ENCODE peak calls at places on chromosomes 13 and 19, in nine cellular contexts. One of them, this sample, is unnamed.

GRCh38 chr19:39199025-39199424 is 2.3 kb downstream of the NCCRP1 start:
- DNase-seq in psoas muscle: no peak
- DNase-seq in cardiac fibroblast: peak
- DNase-seq in AG10803: peak
- DNase-seq in fibroblast of the aortic adventitia: peak
- DNase-seq in heart right ventricle: no peak
- DNase-seq in breast epithelium: no peak
- DNase-seq in ovary: peak
- DNase-seq in HFFc6: peak
- DNase-seq in this sample: peak

GRCh38 chr13:48738261-48738755 is 84.6 kb downstream of the CYSLTR2 start:
- DNase-seq in psoas muscle: no peak
- DNase-seq in cardiac fibroblast: no peak
- DNase-seq in AG10803: no peak
- DNase-seq in fibroblast of the aortic adventitia: no peak
- DNase-seq in heart right ventricle: no peak
- DNase-seq in breast epithelium: no peak
- DNase-seq in ovary: no peak
- DNase-seq in HFFc6: no peak
- DNase-seq in this sample: no peak

GRCh38 chr19:45800009-45800553 is 7.4 kb upstream of the DMWD start:
- DNase-seq in psoas muscle: no peak
- DNase-seq in cardiac fibroblast: peak
- DNase-seq in AG10803: peak
- DNase-seq in fibroblast of the aortic adventitia: peak
- DNase-seq in heart right ventricle: no peak
- DNase-seq in breast epithelium: no peak
- DNase-seq in ovary: no peak
- DNase-seq in HFFc6: peak
- DNase-seq in this sample: no peak

GRCh38 chr19:37931941-37932655 is 25.1 kb downstream of the SIPA1L3 start:
- DNase-seq in psoas muscle: peak
- DNase-seq in cardiac fibroblast: peak
- DNase-seq in AG10803: peak
- DNase-seq in fibroblast of the aortic adventitia: peak
- DNase-seq in heart right ventricle: peak
- DNase-seq in breast epithelium: peak
- DNase-seq in ovary: peak
- DNase-seq in HFFc6: no peak
- DNase-seq in this sample: peak

GRCh38 chr13:108957369-108958012 is 328.1 kb downstream of the MYO16 start:
- DNase-seq in psoas muscle: no peak
- DNase-seq in cardiac fibroblast: peak
- DNase-seq in AG10803: peak
- DNase-seq in fibroblast of the aortic adventitia: peak
- DNase-seq in heart right ventricle: no peak
- DNase-seq in breast epithelium: no peak
- DNase-seq in ovary: no peak
- DNase-seq in HFFc6: peak
- DNase-seq in this sample: no peak

GRCh38 chr13:79662882-79663281 is 181.9 kb downstream of the NDFIP2 start:
- DNase-seq in psoas muscle: peak
- DNase-seq in cardiac fibroblast: peak
- DNase-seq in AG10803: no peak
- DNase-seq in fibroblast of the aortic adventitia: no peak
- DNase-seq in heart right ventricle: no peak
- DNase-seq in breast epithelium: no peak
- DNase-seq in ovary: no peak
- DNase-seq in HFFc6: no peak
- DNase-seq in this sample: no peak

GRCh38 chr13:36918246-36919060 is 1.6 kb downstream of the SMAD9 start:
- DNase-seq in psoas muscle: no peak
- DNase-seq in cardiac fibroblast: peak
- DNase-seq in AG10803: peak
- DNase-seq in fibroblast of the aortic adventitia: no peak
- DNase-seq in heart right ventricle: no peak
- DNase-seq in breast epithelium: no peak
- DNase-seq in ovary: no peak
- DNase-seq in HFFc6: peak
- DNase-seq in this sample: no peak

GRCh38 chr13:29963086-29963485 is 112.7 kb upstream of the UBL3 start:
- DNase-seq in psoas muscle: no peak
- DNase-seq in cardiac fibroblast: no peak
- DNase-seq in AG10803: no peak
- DNase-seq in fibroblast of the aortic adventitia: no peak
- DNase-seq in heart right ventricle: no peak
- DNase-seq in breast epithelium: no peak
- DNase-seq in ovary: no peak
- DNase-seq in HFFc6: no peak
- DNase-seq in this sample: no peak

GRCh38 chr13:98825659-98826058 is 73.2 kb upstream of the SLC15A1 start:
- DNase-seq in psoas muscle: no peak
- DNase-seq in cardiac fibroblast: peak
- DNase-seq in AG10803: no peak
- DNase-seq in fibroblast of the aortic adventitia: no peak
- DNase-seq in heart right ventricle: no peak
- DNase-seq in breast epithelium: no peak
- DNase-seq in ovary: no peak
- DNase-seq in HFFc6: no peak
- DNase-seq in this sample: no peak

GRCh38 chr13:42946927-42947326 is 45.1 kb downstream of the EPSTI1 start:
- DNase-seq in psoas muscle: no peak
- DNase-seq in cardiac fibroblast: peak
- DNase-seq in AG10803: peak
- DNase-seq in fibroblast of the aortic adventitia: peak
- DNase-seq in heart right ventricle: no peak
- DNase-seq in breast epithelium: no peak
- DNase-seq in ovary: no peak
- DNase-seq in HFFc6: no peak
- DNase-seq in this sample: no peak

GRCh38 chr19:33403221-33403972 is 29.9 kb downstream of the CEBPG start:
- DNase-seq in psoas muscle: peak
- DNase-seq in cardiac fibroblast: no peak
- DNase-seq in AG10803: no peak
- DNase-seq in fibroblast of the aortic adventitia: no peak
- DNase-seq in heart right ventricle: no peak
- DNase-seq in breast epithelium: no peak
- DNase-seq in ovary: no peak
- DNase-seq in HFFc6: no peak
- DNase-seq in this sample: no peak

GRCh38 chr13:42478531-42479156 is 95.3 kb upstream of the TNFSF11 start:
- DNase-seq in psoas muscle: no peak
- DNase-seq in cardiac fibroblast: peak
- DNase-seq in AG10803: no peak
- DNase-seq in fibroblast of the aortic adventitia: peak
- DNase-seq in heart right ventricle: no peak
- DNase-seq in breast epithelium: no peak
- DNase-seq in ovary: no peak
- DNase-seq in HFFc6: peak
- DNase-seq in this sample: no peak

GRCh38 chr19:51295382-51296126 is 15.9 kb upstream of the IGLON5 start:
- DNase-seq in psoas muscle: no peak
- DNase-seq in cardiac fibroblast: no peak
- DNase-seq in AG10803: no peak
- DNase-seq in fibroblast of the aortic adventitia: no peak
- DNase-seq in heart right ventricle: no peak
- DNase-seq in breast epithelium: no peak
- DNase-seq in ovary: no peak
- DNase-seq in HFFc6: no peak
- DNase-seq in this sample: no peak

GRCh38 chr19:51294977-51295375 is 16.5 kb upstream of the IGLON5 start:
- DNase-seq in psoas muscle: no peak
- DNase-seq in cardiac fibroblast: no peak
- DNase-seq in AG10803: no peak
- DNase-seq in fibroblast of the aortic adventitia: no peak
- DNase-seq in heart right ventricle: no peak
- DNase-seq in breast epithelium: no peak
- DNase-seq in ovary: no peak
- DNase-seq in HFFc6: no peak
- DNase-seq in this sample: no peak

GRCh38 chr19:51292971-51293370 is 18.5 kb upstream of the IGLON5 start:
- DNase-seq in psoas muscle: no peak
- DNase-seq in cardiac fibroblast: no peak
- DNase-seq in AG10803: no peak
- DNase-seq in fibroblast of the aortic adventitia: no peak
- DNase-seq in heart right ventricle: no peak
- DNase-seq in breast epithelium: no peak
- DNase-seq in ovary: no peak
- DNase-seq in HFFc6: no peak
- DNase-seq in this sample: no peak

GRCh38 chr19:51293571-51294210 is 17.8 kb upstream of the IGLON5 start:
- DNase-seq in psoas muscle: no peak
- DNase-seq in cardiac fibroblast: no peak
- DNase-seq in AG10803: no peak
- DNase-seq in fibroblast of the aortic adventitia: no peak
- DNase-seq in heart right ventricle: no peak
- DNase-seq in breast epithelium: no peak
- DNase-seq in ovary: no peak
- DNase-seq in HFFc6: no peak
- DNase-seq in this sample: no peak

GRCh38 chr19:51294211-51294976 is 17.1 kb upstream of the IGLON5 start:
- DNase-seq in psoas muscle: no peak
- DNase-seq in cardiac fibroblast: no peak
- DNase-seq in AG10803: no peak
- DNase-seq in fibroblast of the aortic adventitia: no peak
- DNase-seq in heart right ventricle: no peak
- DNase-seq in breast epithelium: no peak
- DNase-seq in ovary: no peak
- DNase-seq in HFFc6: no peak
- DNase-seq in this sample: no peak
- TF ChIP-seq CTCF in psoas muscle: no peak
- TF ChIP-seq CTCF in cardiac fibroblast: no peak
- TF ChIP-seq CTCF in AG10803: no peak
- TF ChIP-seq CTCF in fibroblast of the aortic adventitia: no peak
- TF ChIP-seq CTCF in heart right ventricle: no peak
- TF ChIP-seq CTCF in breast epithelium: no peak
- TF ChIP-seq CTCF in ovary: no peak
- TF ChIP-seq CTCF in HFFc6: no peak
- TF ChIP-seq CTCF in this sample: no peak

GRCh38 chr19:15779756-15780476 is 7.5 kb upstream of the OR10H5 start:
- DNase-seq in psoas muscle: peak
- DNase-seq in cardiac fibroblast: peak
- DNase-seq in AG10803: peak
- DNase-seq in fibroblast of the aortic adventitia: peak
- DNase-seq in heart right ventricle: peak
- DNase-seq in breast epithelium: peak
- DNase-seq in ovary: peak
- DNase-seq in HFFc6: no peak
- DNase-seq in this sample: no peak
- TF ChIP-seq CTCF in psoas muscle: no peak
- TF ChIP-seq CTCF in cardiac fibroblast: no peak
- TF ChIP-seq CTCF in AG10803: no peak
- TF ChIP-seq CTCF in fibroblast of the aortic adventitia: no peak
- TF ChIP-seq CTCF in heart right ventricle: no peak
- TF ChIP-seq CTCF in breast epithelium: no peak
- TF ChIP-seq CTCF in ovary: no peak
- TF ChIP-seq CTCF in HFFc6: no peak
- TF ChIP-seq CTCF in this sample: no peak

GRCh38 chr13:73722120-73722519 is 412.1 kb downstream of the KLF12 start:
- DNase-seq in psoas muscle: no peak
- DNase-seq in cardiac fibroblast: peak
- DNase-seq in AG10803: peak
- DNase-seq in fibroblast of the aortic adventitia: peak
- DNase-seq in heart right ventricle: no peak
- DNase-seq in breast epithelium: no peak
- DNase-seq in ovary: no peak
- DNase-seq in HFFc6: peak
- DNase-seq in this sample: no peak
- TF ChIP-seq CTCF in psoas muscle: no peak
- TF ChIP-seq CTCF in cardiac fibroblast: peak
- TF ChIP-seq CTCF in AG10803: peak
- TF ChIP-seq CTCF in fibroblast of the aortic adventitia: peak
- TF ChIP-seq CTCF in heart right ventricle: peak
- TF ChIP-seq CTCF in breast epithelium: no peak
- TF ChIP-seq CTCF in ovary: no peak
- TF ChIP-seq CTCF in HFFc6: peak
- TF ChIP-seq CTCF in this sample: no peak

GRCh38 chr13:19959141-19959830 is 759 bp downstream of the ZMYM2 start:
- DNase-seq in psoas muscle: peak
- DNase-seq in cardiac fibroblast: peak
- DNase-seq in AG10803: peak
- DNase-seq in fibroblast of the aortic adventitia: peak
- DNase-seq in heart right ventricle: peak
- DNase-seq in breast epithelium: peak
- DNase-seq in ovary: peak
- DNase-seq in HFFc6: peak
- DNase-seq in this sample: peak

GRCh38 chr13:19959831-19960672 is 1.5 kb downstream of the ZMYM2 start:
- DNase-seq in psoas muscle: peak
- DNase-seq in cardiac fibroblast: peak
- DNase-seq in AG10803: peak
- DNase-seq in fibroblast of the aortic adventitia: peak
- DNase-seq in heart right ventricle: peak
- DNase-seq in breast epithelium: peak
- DNase-seq in ovary: peak
- DNase-seq in HFFc6: peak
- DNase-seq in this sample: peak

GRCh38 chr13:19955873-19956559 is 2.5 kb upstream of the ZMYM2 start:
- DNase-seq in psoas muscle: no peak
- DNase-seq in cardiac fibroblast: no peak
- DNase-seq in AG10803: no peak
- DNase-seq in fibroblast of the aortic adventitia: no peak
- DNase-seq in heart right ventricle: no peak
- DNase-seq in breast epithelium: no peak
- DNase-seq in ovary: no peak
- DNase-seq in HFFc6: no peak
- DNase-seq in this sample: no peak

GRCh38 chr13:19958119-19959111 is at the start of gene ZMYM2:
- DNase-seq in psoas muscle: peak
- DNase-seq in cardiac fibroblast: peak
- DNase-seq in AG10803: peak
- DNase-seq in fibroblast of the aortic adventitia: peak
- DNase-seq in heart right ventricle: peak
- DNase-seq in breast epithelium: peak
- DNase-seq in ovary: peak
- DNase-seq in HFFc6: peak
- DNase-seq in this sample: peak

DNA sequence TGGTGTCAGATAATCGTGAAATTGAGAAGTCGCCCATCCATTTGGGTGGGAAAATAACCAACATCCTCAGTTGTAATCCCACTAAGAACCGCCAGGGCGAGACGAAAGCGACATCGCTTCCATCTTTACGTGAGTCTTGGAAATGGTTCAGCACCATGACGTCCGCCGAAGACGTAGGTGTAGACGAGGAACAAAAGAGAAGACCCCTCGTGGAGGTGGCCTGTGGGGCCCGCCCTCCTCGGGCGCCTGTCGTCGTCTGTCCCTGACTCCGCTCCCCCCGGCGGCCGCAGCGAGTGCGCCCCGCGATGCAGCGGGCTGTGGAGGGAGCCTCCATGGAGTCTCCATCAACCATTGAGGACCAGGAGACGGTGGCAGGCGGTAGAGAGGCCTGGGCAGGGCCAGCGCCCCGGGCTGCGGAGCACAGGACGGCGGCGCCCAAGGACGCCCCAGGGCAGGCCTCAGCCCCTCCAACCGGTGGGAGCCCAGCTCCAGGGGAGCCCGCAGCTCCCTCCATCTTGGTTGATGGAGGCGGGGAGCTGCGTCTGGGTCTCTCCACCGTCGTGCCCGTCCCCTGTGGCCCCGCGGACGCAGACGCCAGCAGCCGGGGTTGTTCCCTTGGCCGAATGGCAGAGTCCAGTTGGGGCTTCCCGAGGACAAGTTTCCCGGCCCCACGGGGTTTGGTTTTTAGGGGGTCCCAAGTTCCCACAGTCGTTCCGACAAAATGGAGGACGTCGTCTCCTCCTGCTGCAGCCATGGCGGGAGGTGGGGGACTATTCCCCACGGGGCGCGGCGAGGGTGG is 1.0 kb upstream of the ZMYM2 start:
- DNase-seq in psoas muscle: peak
- DNase-seq in cardiac fibroblast: peak
- DNase-seq in AG10803: peak
- DNase-seq in fibroblast of the aortic adventitia: peak
- DNase-seq in heart right ventricle: peak
- DNase-seq in breast epithelium: peak
- DNase-seq in ovary: peak
- DNase-seq in HFFc6: peak
- DNase-seq in this sample: peak
- TF ChIP-seq CTCF in psoas muscle: peak
- TF ChIP-seq CTCF in cardiac fibroblast: peak
- TF ChIP-seq CTCF in AG10803: peak
- TF ChIP-seq CTCF in fibroblast of the aortic adventitia: peak
- TF ChIP-seq CTCF in heart right ventricle: peak
- TF ChIP-seq CTCF in breast epithelium: peak
- TF ChIP-seq CTCF in ovary: peak
- TF ChIP-seq CTCF in HFFc6: peak
- TF ChIP-seq CTCF in this sample: peak

This sample was measured in nephron progenitor cell.